ENCODE peak calls at places on chromosomes 3 and 15, in eight cellular contexts. One of them, this sample, is unnamed.

GRCh38 chr15:62941719-62942118 is 100.8 kb upstream of the TPM1 start:
- DNase-seq in kidney epithelial cell: no peak
- DNase-seq in BJ: no peak
- DNase-seq in pancreas: no peak
- DNase-seq in thoracic aorta: no peak
- DNase-seq in fibroblast of mammary gland: peak
- DNase-seq in transverse colon: no peak
- DNase-seq in RWPE2: no peak
- DNase-seq in this sample: no peak

GRCh38 chr3:14203521-14204079 is 25.0 kb downstream of the LSM3 start:
- DNase-seq in transverse colon: peak
- DNase-seq in pancreas: no peak
- DNase-seq in thoracic aorta: no peak
- DNase-seq in RWPE2: no peak
- DNase-seq in BJ: no peak
- DNase-seq in fibroblast of mammary gland: peak
- DNase-seq in kidney epithelial cell: peak
- DNase-seq in this sample: peak

GRCh38 chr3:57787867-57788623 is 31.9 kb downstream of the SLMAP start:
- DNase-seq in transverse colon: no peak
- DNase-seq in pancreas: no peak
- DNase-seq in RWPE2: no peak
- DNase-seq in BJ: no peak
- DNase-seq in kidney epithelial cell: peak
- DNase-seq in fibroblast of mammary gland: no peak
- DNase-seq in thoracic aorta: no peak
- DNase-seq in this sample: no peak

GRCh38 chr3:175777495-175777894 is 918.4 kb downstream of the NAALADL2 start:
- DNase-seq in thoracic aorta: no peak
- DNase-seq in transverse colon: no peak
- DNase-seq in pancreas: no peak
- DNase-seq in BJ: peak
- DNase-seq in RWPE2: no peak
- DNase-seq in fibroblast of mammary gland: peak
- DNase-seq in kidney epithelial cell: no peak
- DNase-seq in this sample: no peak

GRCh38 chr3:8282541-8283165 is 219.0 kb upstream of the LMCD1 start:
- DNase-seq in RWPE2: no peak
- DNase-seq in transverse colon: no peak
- DNase-seq in thoracic aorta: no peak
- DNase-seq in fibroblast of mammary gland: peak
- DNase-seq in kidney epithelial cell: no peak
- DNase-seq in BJ: no peak
- DNase-seq in pancreas: no peak
- DNase-seq in this sample: no peak

GRCh38 chr3:56971816-56972215 is 88.6 kb upstream of the SPATA12 start:
- DNase-seq in thoracic aorta: no peak
- DNase-seq in kidney epithelial cell: no peak
- DNase-seq in RWPE2: no peak
- DNase-seq in transverse colon: no peak
- DNase-seq in BJ: no peak
- DNase-seq in pancreas: no peak
- DNase-seq in fibroblast of mammary gland: no peak
- DNase-seq in this sample: no peak

GRCh38 chr15:78098131-78098755 is 5.9 kb downstream of the SH2D7 start:
- DNase-seq in BJ: no peak
- DNase-seq in RWPE2: peak
- DNase-seq in pancreas: no peak
- DNase-seq in thoracic aorta: no peak
- DNase-seq in kidney epithelial cell: no peak
- DNase-seq in transverse colon: peak
- DNase-seq in fibroblast of mammary gland: no peak
- DNase-seq in this sample: no peak

GRCh38 chr3:76028816-76029215 is 243.5 kb upstream of the ZNF717 start:
- DNase-seq in thoracic aorta: no peak
- DNase-seq in kidney epithelial cell: no peak
- DNase-seq in fibroblast of mammary gland: peak
- DNase-seq in transverse colon: no peak
- DNase-seq in pancreas: no peak
- DNase-seq in BJ: no peak
- DNase-seq in RWPE2: no peak
- DNase-seq in this sample: no peak

GRCh38 chr3:156175570-156175969 is 55.2 kb downstream of the KCNAB1 start:
- DNase-seq in thoracic aorta: no peak
- DNase-seq in pancreas: no peak
- DNase-seq in transverse colon: no peak
- DNase-seq in RWPE2: no peak
- DNase-seq in kidney epithelial cell: no peak
- DNase-seq in fibroblast of mammary gland: peak
- DNase-seq in BJ: no peak
- DNase-seq in this sample: no peak

GRCh38 chr3:151168269-151169094 is 34.5 kb downstream of the GPR171 start:
- DNase-seq in BJ: no peak
- DNase-seq in pancreas: peak
- DNase-seq in thoracic aorta: no peak
- DNase-seq in RWPE2: peak
- DNase-seq in fibroblast of mammary gland: peak
- DNase-seq in transverse colon: peak
- DNase-seq in kidney epithelial cell: no peak
- DNase-seq in this sample: peak

GRCh38 chr3:187063286-187064081 is 75.8 kb downstream of the RPL39L start:
- DNase-seq in fibroblast of mammary gland: no peak
- DNase-seq in BJ: no peak
- DNase-seq in kidney epithelial cell: no peak
- DNase-seq in transverse colon: no peak
- DNase-seq in RWPE2: no peak
- DNase-seq in pancreas: no peak
- DNase-seq in thoracic aorta: no peak
- DNase-seq in this sample: peak

GRCh38 chr3:196666001-196666867 is 26.7 kb downstream of the NRROS start:
- DNase-seq in thoracic aorta: no peak
- DNase-seq in transverse colon: no peak
- DNase-seq in RWPE2: no peak
- DNase-seq in BJ: peak
- DNase-seq in pancreas: no peak
- DNase-seq in kidney epithelial cell: peak
- DNase-seq in fibroblast of mammary gland: peak
- DNase-seq in this sample: peak

GRCh38 chr3:186413615-186414415 is 51.8 kb upstream of the DGKG start:
- DNase-seq in pancreas: peak
- DNase-seq in thoracic aorta: no peak
- DNase-seq in transverse colon: peak
- DNase-seq in RWPE2: no peak
- DNase-seq in kidney epithelial cell: no peak
- DNase-seq in fibroblast of mammary gland: peak
- DNase-seq in BJ: no peak
- DNase-seq in this sample: peak

GRCh38 chr3:62703423-62704167 is 171.6 kb downstream of the CADPS start:
- DNase-seq in transverse colon: no peak
- DNase-seq in BJ: no peak
- DNase-seq in RWPE2: no peak
- DNase-seq in kidney epithelial cell: no peak
- DNase-seq in fibroblast of mammary gland: no peak
- DNase-seq in pancreas: no peak
- DNase-seq in thoracic aorta: no peak
- DNase-seq in this sample: no peak

GRCh38 chr15:28094732-28095521 is 4.2 kb downstream of the OCA2 start:
- DNase-seq in BJ: no peak
- DNase-seq in fibroblast of mammary gland: no peak
- DNase-seq in pancreas: peak
- DNase-seq in thoracic aorta: no peak
- DNase-seq in transverse colon: peak
- DNase-seq in RWPE2: no peak
- DNase-seq in kidney epithelial cell: no peak
- DNase-seq in this sample: peak

GRCh38 chr3:58350627-58351013 is 17.9 kb downstream of the PXK start:
- DNase-seq in fibroblast of mammary gland: peak
- DNase-seq in pancreas: no peak
- DNase-seq in RWPE2: no peak
- DNase-seq in kidney epithelial cell: no peak
- DNase-seq in thoracic aorta: no peak
- DNase-seq in BJ: no peak
- DNase-seq in transverse colon: no peak
- DNase-seq in this sample: no peak

GRCh38 chr15:95557226-95558046 is 773.1 kb upstream of the NR2F2 start:
- DNase-seq in transverse colon: no peak
- DNase-seq in fibroblast of mammary gland: peak
- DNase-seq in pancreas: no peak
- DNase-seq in RWPE2: peak
- DNase-seq in BJ: peak
- DNase-seq in kidney epithelial cell: peak
- DNase-seq in thoracic aorta: no peak
- DNase-seq in this sample: peak

GRCh38 chr3:181105636-181106035 is 116.1 kb upstream of the DNAJC19 start:
- DNase-seq in BJ: no peak
- DNase-seq in thoracic aorta: no peak
- DNase-seq in RWPE2: no peak
- DNase-seq in pancreas: no peak
- DNase-seq in kidney epithelial cell: no peak
- DNase-seq in transverse colon: no peak
- DNase-seq in fibroblast of mammary gland: no peak
- DNase-seq in this sample: no peak

GRCh38 chr3:115233021-115233420 is 85.9 kb upstream of the ZBTB20 start:
- DNase-seq in RWPE2: no peak
- DNase-seq in fibroblast of mammary gland: peak
- DNase-seq in BJ: no peak
- DNase-seq in pancreas: no peak
- DNase-seq in transverse colon: no peak
- DNase-seq in thoracic aorta: no peak
- DNase-seq in kidney epithelial cell: no peak
- DNase-seq in this sample: no peak

GRCh38 chr3:129020691-129021090 is 19.6 kb downstream of the EFCC1 start:
- DNase-seq in transverse colon: no peak
- DNase-seq in thoracic aorta: no peak
- DNase-seq in fibroblast of mammary gland: no peak
- DNase-seq in BJ: no peak
- DNase-seq in pancreas: peak
- DNase-seq in RWPE2: no peak
- DNase-seq in kidney epithelial cell: no peak
- DNase-seq in this sample: no peak

GRCh38 chr3:197023998-197024651 is 5.5 kb downstream of the MELTF start:
- DNase-seq in fibroblast of mammary gland: no peak
- DNase-seq in transverse colon: no peak
- DNase-seq in RWPE2: peak
- DNase-seq in BJ: no peak
- DNase-seq in thoracic aorta: no peak
- DNase-seq in pancreas: no peak
- DNase-seq in kidney epithelial cell: no peak
- DNase-seq in this sample: no peak

GRCh38 chr3:25589104-25589782 is 75.5 kb downstream of the TOP2B start:
- DNase-seq in transverse colon: no peak
- DNase-seq in pancreas: no peak
- DNase-seq in thoracic aorta: no peak
- DNase-seq in kidney epithelial cell: no peak
- DNase-seq in RWPE2: no peak
- DNase-seq in BJ: no peak
- DNase-seq in fibroblast of mammary gland: no peak
- DNase-seq in this sample: no peak

DNA sequence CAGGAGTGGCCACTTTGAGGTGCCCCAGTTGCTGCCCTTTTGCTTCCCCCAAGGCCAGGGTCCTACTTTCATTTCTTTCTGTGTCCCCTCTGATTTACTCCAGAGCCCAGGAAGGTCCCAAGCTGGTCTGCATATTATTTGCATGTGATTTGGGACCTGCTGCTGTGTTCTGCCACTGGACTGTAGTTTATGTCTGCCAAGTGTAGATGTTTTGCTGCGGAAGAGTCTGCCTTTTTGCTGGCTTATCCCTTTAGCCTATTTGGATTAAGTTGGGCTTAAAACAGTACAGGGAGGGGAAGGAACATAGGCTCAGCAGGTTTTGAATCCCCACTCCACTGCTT is 21.4 kb downstream of the NOX5 start:
- DNase-seq in BJ: no peak
- DNase-seq in thoracic aorta: no peak
- DNase-seq in RWPE2: no peak
- DNase-seq in fibroblast of mammary gland: no peak
- DNase-seq in kidney epithelial cell: no peak
- DNase-seq in pancreas: no peak
- DNase-seq in transverse colon: no peak
- DNase-seq in this sample: no peak
- TF ChIP-seq CTCF in BJ: no peak
- TF ChIP-seq CTCF in thoracic aorta: no peak
- TF ChIP-seq CTCF in RWPE2: no peak
- TF ChIP-seq CTCF in fibroblast of mammary gland: no peak
- TF ChIP-seq CTCF in kidney epithelial cell: no peak
- TF ChIP-seq CTCF in pancreas: no peak
- TF ChIP-seq CTCF in transverse colon: no peak
- TF ChIP-seq CTCF in this sample: no peak

GRCh38 chr15:90794538-90794937 is 73.8 kb upstream of the FURIN start:
- DNase-seq in BJ: no peak
- DNase-seq in kidney epithelial cell: no peak
- DNase-seq in fibroblast of mammary gland: no peak
- DNase-seq in RWPE2: no peak
- DNase-seq in thoracic aorta: no peak
- DNase-seq in transverse colon: no peak
- DNase-seq in pancreas: no peak
- DNase-seq in this sample: no peak
- TF ChIP-seq CTCF in BJ: no peak
- TF ChIP-seq CTCF in kidney epithelial cell: no peak
- TF ChIP-seq CTCF in fibroblast of mammary gland: no peak
- TF ChIP-seq CTCF in RWPE2: no peak
- TF ChIP-seq CTCF in thoracic aorta: no peak
- TF ChIP-seq CTCF in transverse colon: no peak
- TF ChIP-seq CTCF in pancreas: no peak
- TF ChIP-seq CTCF in this sample: no peak

DNA sequence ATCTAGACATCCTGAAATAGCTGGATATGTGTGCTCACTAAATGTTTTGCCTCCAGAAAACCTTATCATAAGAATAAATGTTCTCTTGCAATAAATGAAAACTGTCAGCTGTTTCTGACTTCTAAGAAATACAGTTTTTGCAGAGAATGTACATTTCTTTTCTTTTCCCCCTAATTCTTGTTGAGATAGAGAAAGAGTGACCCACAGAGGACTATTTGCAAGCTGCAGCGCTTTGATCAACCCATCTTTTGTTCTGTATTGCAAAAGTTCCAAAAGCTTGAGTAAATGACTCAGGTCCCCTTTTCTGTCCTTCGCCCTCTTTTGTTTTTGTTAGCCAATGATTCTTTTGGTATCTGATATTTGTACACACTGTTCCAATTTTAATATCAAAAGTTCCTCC is 141.9 kb downstream of the BBX start:
- DNase-seq in RWPE2: no peak
- DNase-seq in kidney epithelial cell: no peak
- DNase-seq in transverse colon: no peak
- DNase-seq in thoracic aorta: no peak
- DNase-seq in pancreas: no peak
- DNase-seq in fibroblast of mammary gland: no peak
- DNase-seq in BJ: no peak
- DNase-seq in this sample: no peak
- TF ChIP-seq CTCF in RWPE2: no peak
- TF ChIP-seq CTCF in kidney epithelial cell: no peak
- TF ChIP-seq CTCF in transverse colon: no peak
- TF ChIP-seq CTCF in thoracic aorta: no peak
- TF ChIP-seq CTCF in pancreas: no peak
- TF ChIP-seq CTCF in fibroblast of mammary gland: no peak
- TF ChIP-seq CTCF in BJ: no peak
- TF ChIP-seq CTCF in this sample: no peak

GRCh38 chr3:142680710-142681109 is 43.1 kb upstream of the TRPC1 start:
- DNase-seq in BJ: no peak
- DNase-seq in kidney epithelial cell: no peak
- DNase-seq in thoracic aorta: no peak
- DNase-seq in RWPE2: no peak
- DNase-seq in pancreas: no peak
- DNase-seq in fibroblast of mammary gland: no peak
- DNase-seq in transverse colon: no peak
- DNase-seq in this sample: peak
- TF ChIP-seq CTCF in BJ: no peak
- TF ChIP-seq CTCF in kidney epithelial cell: no peak
- TF ChIP-seq CTCF in thoracic aorta: no peak
- TF ChIP-seq CTCF in RWPE2: peak
- TF ChIP-seq CTCF in pancreas: no peak
- TF ChIP-seq CTCF in fibroblast of mammary gland: no peak
- TF ChIP-seq CTCF in transverse colon: no peak
- TF ChIP-seq CTCF in this sample: peak

This sample was measured in Calu3.